ENCODE peak calls at places on chromosomes 3 and 15, in seven cellular contexts. C is ovary, G is esophagus squamous epithelium, Z is astrocyte of the spinal cord, Y is HCT116, D is tibial nerve, M is fibroblast of villous mesenchyme. K is an unnamed sample.

GRCh38 chr15:92617197-92618037 is 38.2 kb downstream of the FAM174B start:
- DNase-seq in C (peak), G (no peak), Z (peak), Y (no peak), D (peak), M (peak), K (no peak)

GRCh38 chr3:136621628-136622027 is 130.6 kb downstream of the STAG1 start:
- DNase-seq in C (no peak), G (no peak), Z (no peak), Y (no peak), D (no peak), M (peak), K (peak)

GRCh38 chr15:40353697-40354096 is 2.9 kb downstream of the PHGR1 start:
- DNase-seq in C (peak), G (no peak), Z (no peak), Y (no peak), D (no peak), M (no peak), K (no peak)

GRCh38 chr15:21261396-21261964 is 178.8 kb downstream of the POTEB3 start:
- DNase-seq in C (no peak), G (no peak), Z (peak), Y (no peak), D (no peak), M (no peak), K (no peak)

GRCh38 chr3:12986031-12986430 is 87.2 kb downstream of the IQSEC1 start:
- DNase-seq in C (no peak), G (no peak), Z (no peak), Y (no peak), D (no peak), M (no peak), K (no peak)

GRCh38 chr3:40973141-40973540 is 226.2 kb upstream of the CTNNB1 start:
- DNase-seq in C (no peak), G (no peak), Z (no peak), Y (no peak), D (no peak), M (no peak), K (no peak)

GRCh38 chr3:179179256-179179655 is 31.1 kb downstream of the PIK3CA start:
- DNase-seq in C (no peak), G (no peak), Z (no peak), Y (no peak), D (no peak), M (no peak), K (no peak)

GRCh38 chr3:73874596-73874995 is 249.9 kb upstream of the PDZRN3 start:
- DNase-seq in C (no peak), G (no peak), Z (no peak), Y (no peak), D (no peak), M (no peak), K (no peak)

GRCh38 chr15:70093481-70094309 is 4.0 kb downstream of the TLE3 start:
- DNase-seq in C (no peak), G (no peak), Z (peak), Y (no peak), D (no peak), M (peak), K (no peak)

GRCh38 chr3:9870978-9871377 is 9.1 kb downstream of the CIDEC start:
- DNase-seq in C (no peak), G (no peak), Z (peak), Y (no peak), D (no peak), M (peak), K (peak)

GRCh38 chr15:99090938-99091337 is 13.9 kb upstream of the SYNM start:
- DNase-seq in C (no peak), G (no peak), Z (no peak), Y (no peak), D (no peak), M (no peak), K (no peak)
- H3K4me3 ChIP-seq in C (no peak), G (no peak), Z (no peak), Y (no peak), D (no peak), M (no peak), K (no peak)

DNA sequence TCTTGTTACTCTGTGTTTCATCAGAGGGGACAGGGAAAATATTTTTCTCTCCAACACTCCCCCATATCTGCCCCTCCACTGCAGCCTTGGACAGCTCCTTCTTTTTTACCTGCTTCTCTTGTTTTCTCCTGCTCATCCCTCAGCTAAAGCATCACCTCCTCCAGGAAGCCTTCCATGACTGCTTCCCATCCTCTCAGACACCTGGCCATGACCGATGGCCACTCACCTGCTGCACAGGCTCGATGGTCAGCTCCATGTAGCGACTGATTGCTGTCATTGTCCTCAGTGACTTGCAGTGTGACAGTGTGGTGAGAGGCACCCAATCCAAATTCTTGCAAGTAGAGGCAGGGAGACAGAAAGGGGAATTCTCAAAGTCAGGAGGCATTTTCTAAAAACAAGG is 22.5 kb downstream of the TMEM44 start:
- DNase-seq in C (no peak), G (no peak), Z (no peak), Y (no peak), D (no peak), M (no peak), K (no peak)
- TF ChIP-seq CTCF in C (no peak), G (no peak), Z (no peak), Y (no peak), D (no peak), M (no peak), K (no peak)

DNA sequence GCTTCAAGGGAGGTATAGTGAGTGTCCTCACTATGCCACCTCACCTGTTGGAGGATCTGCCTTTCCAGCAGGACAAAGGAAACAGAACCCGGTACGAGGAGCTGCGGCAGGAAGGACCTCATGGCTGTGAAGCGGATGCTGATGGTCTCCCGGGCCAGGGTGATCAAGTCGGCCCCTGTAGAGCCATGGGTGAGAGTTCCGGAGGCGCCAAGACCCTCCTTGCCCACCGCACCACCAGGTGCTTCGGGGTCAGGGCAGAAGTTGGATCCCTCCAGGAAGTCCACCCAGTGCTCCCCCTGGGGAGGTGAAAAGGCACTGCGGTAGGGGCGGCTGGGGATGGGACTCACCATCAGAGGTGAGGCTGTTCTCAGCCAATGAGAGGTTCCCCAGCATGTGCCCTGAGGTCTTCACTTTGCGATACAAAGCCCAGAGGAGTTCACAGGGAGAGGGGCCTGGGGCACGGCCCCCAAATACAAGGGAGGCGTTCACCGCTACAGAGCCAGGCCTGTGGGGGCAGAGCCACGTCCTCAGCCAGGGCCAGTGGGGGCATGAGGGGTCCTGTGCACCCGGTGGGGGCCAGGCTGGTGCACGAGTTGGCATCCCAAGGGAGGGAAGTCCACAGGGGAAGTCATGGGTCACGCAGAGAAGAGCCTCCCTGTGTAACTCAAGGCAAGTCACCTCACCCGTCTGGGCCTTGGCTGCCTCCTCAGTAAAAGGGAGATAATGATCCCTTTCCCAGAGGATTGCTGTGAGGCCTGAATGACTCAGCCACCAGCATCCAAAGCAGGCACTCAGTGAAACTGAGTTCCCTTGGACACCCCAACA is 27.7 kb downstream of the C15orf39 start:
- DNase-seq in C (peak), G (no peak), Z (no peak), Y (no peak), D (no peak), M (no peak), K (peak)
- H3K4me3 ChIP-seq in C (no peak), G (no peak), Z (no peak), Y (no peak), D (no peak), M (no peak), K (no peak)

GRCh38 chr3:89434621-89435380 is 327.4 kb downstream of the EPHA3 start:
- DNase-seq in C (no peak), G (no peak), Z (peak), Y (no peak), D (no peak), M (no peak), K (no peak)
- TF ChIP-seq CTCF in C (no peak), G (no peak), Z (no peak), Y (no peak), D (no peak), M (no peak), K (no peak)

K was measured in foreskin fibroblast.